ENCODE peak calls at places on chromosomes 7 and 10, in ten cellular contexts. One of them, this sample, is unnamed.

GRCh38 chr10:13346280-13346819 is 1.7 kb downstream of the SEPHS1 start:
- DNase-seq in NCI-H2029: no peak
- DNase-seq in Calu3: no peak
- DNase-seq in T-cell: no peak
- DNase-seq in AG10803: peak; percentile 74
- DNase-seq in iPS-NIHi11: no peak
- DNase-seq in CD4-positive, alpha-beta T cell: no peak
- DNase-seq in activated T-cell treated with anti-CD3 and anti-CD28 coated beads for 24 hours: no peak
- DNase-seq in GM06990: no peak
- DNase-seq in D341Med: no peak
- DNase-seq in this sample: no peak

GRCh38 chr7:27199820-27200760 is at the start of gene HOXA13:
- DNase-seq in NCI-H2029: peak; percentile 25
- DNase-seq in activated T-cell treated with anti-CD3 and anti-CD28 coated beads for 24 hours: no peak
- DNase-seq in CD4-positive, alpha-beta T cell: no peak
- DNase-seq in D341Med: peak; percentile 88
- DNase-seq in T-cell: no peak
- DNase-seq in GM06990: no peak
- DNase-seq in iPS-NIHi11: peak; percentile 74
- DNase-seq in AG10803: peak; percentile 44
- DNase-seq in Calu3: peak; percentile 90
- DNase-seq in this sample: no peak

GRCh38 chr7:101332026-101332425 is 10.4 kb upstream of the IFT22 start:
- DNase-seq in GM06990: no peak
- DNase-seq in iPS-NIHi11: no peak
- DNase-seq in NCI-H2029: no peak
- DNase-seq in D341Med: no peak
- DNase-seq in AG10803: no peak
- DNase-seq in Calu3: no peak
- DNase-seq in T-cell: no peak
- DNase-seq in activated T-cell treated with anti-CD3 and anti-CD28 coated beads for 24 hours: no peak
- DNase-seq in CD4-positive, alpha-beta T cell: no peak
- DNase-seq in this sample: no peak

GRCh38 chr7:30252885-30253795 is 31.3 kb upstream of the ZNRF2 start:
- DNase-seq in D341Med: no peak
- DNase-seq in GM06990: no peak
- DNase-seq in activated T-cell treated with anti-CD3 and anti-CD28 coated beads for 24 hours: no peak
- DNase-seq in T-cell: no peak
- DNase-seq in AG10803: peak; percentile 23
- DNase-seq in iPS-NIHi11: peak; percentile 37
- DNase-seq in NCI-H2029: peak; percentile 43
- DNase-seq in CD4-positive, alpha-beta T cell: no peak
- DNase-seq in Calu3: peak; percentile 73
- DNase-seq in this sample: no peak

GRCh38 chr7:8590791-8591190 is 157.4 kb downstream of the NXPH1 start:
- DNase-seq in T-cell: no peak
- DNase-seq in GM06990: no peak
- DNase-seq in Calu3: no peak
- DNase-seq in iPS-NIHi11: no peak
- DNase-seq in CD4-positive, alpha-beta T cell: no peak
- DNase-seq in activated T-cell treated with anti-CD3 and anti-CD28 coated beads for 24 hours: no peak
- DNase-seq in D341Med: no peak
- DNase-seq in NCI-H2029: no peak
- DNase-seq in AG10803: no peak
- DNase-seq in this sample: no peak

GRCh38 chr10:22086730-22087364 is 83.3 kb upstream of the DNAJC1 start:
- DNase-seq in iPS-NIHi11: peak; percentile 69
- DNase-seq in Calu3: peak; percentile 60
- DNase-seq in AG10803: peak; percentile 72
- DNase-seq in NCI-H2029: peak; percentile 75
- DNase-seq in CD4-positive, alpha-beta T cell: no peak
- DNase-seq in GM06990: no peak
- DNase-seq in D341Med: peak; percentile 49
- DNase-seq in activated T-cell treated with anti-CD3 and anti-CD28 coated beads for 24 hours: no peak
- DNase-seq in T-cell: no peak
- DNase-seq in this sample: peak; percentile 9

GRCh38 chr7:95420996-95421846 is 13.6 kb downstream of the PON2 start:
- DNase-seq in T-cell: no peak
- DNase-seq in Calu3: peak; percentile 5
- DNase-seq in CD4-positive, alpha-beta T cell: no peak
- DNase-seq in iPS-NIHi11: no peak
- DNase-seq in NCI-H2029: peak; percentile 65
- DNase-seq in GM06990: no peak
- DNase-seq in D341Med: no peak
- DNase-seq in AG10803: peak; percentile 25
- DNase-seq in activated T-cell treated with anti-CD3 and anti-CD28 coated beads for 24 hours: no peak
- DNase-seq in this sample: no peak

GRCh38 chr7:128427289-128427891 is 17.6 kb upstream of the IMPDH1 start:
- DNase-seq in AG10803: peak; percentile 58
- DNase-seq in iPS-NIHi11: peak; percentile 51
- DNase-seq in activated T-cell treated with anti-CD3 and anti-CD28 coated beads for 24 hours: no peak
- DNase-seq in CD4-positive, alpha-beta T cell: no peak
- DNase-seq in D341Med: peak; percentile 63
- DNase-seq in NCI-H2029: peak; percentile 62
- DNase-seq in GM06990: no peak
- DNase-seq in Calu3: peak; percentile 41
- DNase-seq in T-cell: no peak
- DNase-seq in this sample: no peak

GRCh38 chr7:767580-767940 is 40.5 kb upstream of the PRKAR1B start:
- DNase-seq in D341Med: no peak
- DNase-seq in AG10803: peak; percentile 17
- DNase-seq in CD4-positive, alpha-beta T cell: no peak
- DNase-seq in NCI-H2029: peak; percentile 95
- DNase-seq in T-cell: no peak
- DNase-seq in activated T-cell treated with anti-CD3 and anti-CD28 coated beads for 24 hours: no peak
- DNase-seq in Calu3: no peak
- DNase-seq in GM06990: no peak
- DNase-seq in iPS-NIHi11: no peak
- DNase-seq in this sample: no peak

GRCh38 chr10:77555591-77556212 is 81.9 kb downstream of the KCNMA1 start:
- DNase-seq in NCI-H2029: no peak
- DNase-seq in iPS-NIHi11: no peak
- DNase-seq in activated T-cell treated with anti-CD3 and anti-CD28 coated beads for 24 hours: no peak
- DNase-seq in CD4-positive, alpha-beta T cell: no peak
- DNase-seq in T-cell: no peak
- DNase-seq in Calu3: no peak
- DNase-seq in AG10803: peak; percentile 49
- DNase-seq in D341Med: no peak
- DNase-seq in GM06990: no peak
- DNase-seq in this sample: no peak

This sample was measured in iPS DF 19.7.